ENCODE peak calls at places on chromosome 21, in eight cellular contexts. One of them, this sample, is unnamed. For H3K27me3, the result is how much of the 10 kb centered on the place peaks cover.

GRCh38 chr21:26170471-26171309 is at the start of gene APP:
- DNase-seq in ascending aorta: peak
- DNase-seq in brain microvascular endothelial cell: peak
- DNase-seq in kidney epithelial cell: no peak
- DNase-seq in cardiac muscle cell: peak
- DNase-seq in psoas muscle: peak
- DNase-seq in keratinocyte: no peak
- DNase-seq in colonic mucosa: peak
- DNase-seq in this sample: no peak

GRCh38 chr21:46295996-46296752 is 10.0 kb downstream of the YBEY start:
- DNase-seq in cardiac muscle cell: peak
- DNase-seq in kidney epithelial cell: no peak
- DNase-seq in ascending aorta: no peak
- DNase-seq in colonic mucosa: peak
- DNase-seq in brain microvascular endothelial cell: peak
- DNase-seq in psoas muscle: peak
- DNase-seq in keratinocyte: no peak
- DNase-seq in this sample: no peak

GRCh38 chr21:26117324-26117971 is 53.1 kb downstream of the APP start:
- DNase-seq in psoas muscle: no peak
- DNase-seq in keratinocyte: no peak
- DNase-seq in ascending aorta: no peak
- DNase-seq in kidney epithelial cell: no peak
- DNase-seq in colonic mucosa: no peak
- DNase-seq in cardiac muscle cell: no peak
- DNase-seq in brain microvascular endothelial cell: no peak
- DNase-seq in this sample: no peak

GRCh38 chr21:20292280-20292679 is 705.9 kb upstream of the NCAM2 start:
- DNase-seq in psoas muscle: no peak
- DNase-seq in keratinocyte: no peak
- DNase-seq in ascending aorta: no peak
- DNase-seq in colonic mucosa: no peak
- DNase-seq in cardiac muscle cell: no peak
- DNase-seq in kidney epithelial cell: no peak
- DNase-seq in brain microvascular endothelial cell: no peak
- DNase-seq in this sample: no peak

GRCh38 chr21:8989883-8990325 is 1531.5 kb upstream of the TPTE start:
- DNase-seq in ascending aorta: no peak
- DNase-seq in psoas muscle: no peak
- DNase-seq in brain microvascular endothelial cell: no peak
- DNase-seq in colonic mucosa: no peak
- DNase-seq in keratinocyte: no peak
- DNase-seq in kidney epithelial cell: no peak
- DNase-seq in cardiac muscle cell: no peak
- DNase-seq in this sample: peak

GRCh38 chr21:29297483-29298347 is 1.0 kb upstream of the BACH1 start:
- DNase-seq in psoas muscle: peak
- DNase-seq in brain microvascular endothelial cell: no peak
- DNase-seq in ascending aorta: no peak
- DNase-seq in keratinocyte: no peak
- DNase-seq in kidney epithelial cell: no peak
- DNase-seq in cardiac muscle cell: no peak
- DNase-seq in colonic mucosa: no peak
- DNase-seq in this sample: no peak

GRCh38 chr21:27213328-27213727 is 246.4 kb upstream of the ADAMTS5 start:
- DNase-seq in psoas muscle: no peak
- DNase-seq in keratinocyte: no peak
- DNase-seq in kidney epithelial cell: no peak
- DNase-seq in brain microvascular endothelial cell: peak
- DNase-seq in colonic mucosa: no peak
- DNase-seq in ascending aorta: no peak
- DNase-seq in cardiac muscle cell: peak
- DNase-seq in this sample: peak

GRCh38 chr21:42300956-42301355 is 14.3 kb downstream of the TFF3 start:
- DNase-seq in brain microvascular endothelial cell: no peak
- DNase-seq in colonic mucosa: no peak
- DNase-seq in kidney epithelial cell: no peak
- DNase-seq in keratinocyte: no peak
- DNase-seq in cardiac muscle cell: no peak
- DNase-seq in ascending aorta: no peak
- DNase-seq in psoas muscle: no peak
- DNase-seq in this sample: no peak

GRCh38 chr21:42992943-42993712 is 18.8 kb downstream of the PKNOX1 start:
- DNase-seq in colonic mucosa: no peak
- DNase-seq in kidney epithelial cell: no peak
- DNase-seq in ascending aorta: no peak
- DNase-seq in keratinocyte: no peak
- DNase-seq in brain microvascular endothelial cell: no peak
- DNase-seq in psoas muscle: no peak
- DNase-seq in cardiac muscle cell: peak
- DNase-seq in this sample: no peak

GRCh38 chr21:35627462-35627861 is 432.9 kb downstream of the SETD4 start:
- DNase-seq in brain microvascular endothelial cell: no peak
- DNase-seq in psoas muscle: no peak
- DNase-seq in keratinocyte: no peak
- DNase-seq in ascending aorta: no peak
- DNase-seq in kidney epithelial cell: no peak
- DNase-seq in colonic mucosa: no peak
- DNase-seq in cardiac muscle cell: no peak
- DNase-seq in this sample: no peak

GRCh38 chr21:42311816-42312625 is 3.2 kb downstream of the TFF3 start:
- DNase-seq in brain microvascular endothelial cell: no peak
- DNase-seq in keratinocyte: no peak
- DNase-seq in ascending aorta: no peak
- DNase-seq in kidney epithelial cell: no peak
- DNase-seq in psoas muscle: no peak
- DNase-seq in cardiac muscle cell: no peak
- DNase-seq in colonic mucosa: peak
- DNase-seq in this sample: no peak

GRCh38 chr21:43734830-43735229 is 15.9 kb downstream of the PDXK start:
- DNase-seq in colonic mucosa: no peak
- DNase-seq in keratinocyte: no peak
- DNase-seq in cardiac muscle cell: peak
- DNase-seq in psoas muscle: peak
- DNase-seq in ascending aorta: no peak
- DNase-seq in kidney epithelial cell: no peak
- DNase-seq in brain microvascular endothelial cell: no peak
- DNase-seq in this sample: no peak

GRCh38 chr21:15090390-15090789 is 25.6 kb upstream of the NRIP1 start:
- DNase-seq in kidney epithelial cell: no peak
- DNase-seq in cardiac muscle cell: no peak
- DNase-seq in brain microvascular endothelial cell: no peak
- DNase-seq in keratinocyte: no peak
- DNase-seq in ascending aorta: no peak
- DNase-seq in psoas muscle: no peak
- DNase-seq in colonic mucosa: no peak
- DNase-seq in this sample: no peak

GRCh38 chr21:45034556-45035476 is 39.6 kb upstream of the ADARB1 start:
- DNase-seq in colonic mucosa: no peak
- DNase-seq in brain microvascular endothelial cell: no peak
- DNase-seq in ascending aorta: peak
- DNase-seq in kidney epithelial cell: no peak
- DNase-seq in cardiac muscle cell: no peak
- DNase-seq in keratinocyte: no peak
- DNase-seq in psoas muscle: no peak
- DNase-seq in this sample: no peak

GRCh38 chr21:45036630-45037029 is 37.8 kb upstream of the ADARB1 start:
- DNase-seq in psoas muscle: no peak
- DNase-seq in colonic mucosa: no peak
- DNase-seq in cardiac muscle cell: no peak
- DNase-seq in kidney epithelial cell: no peak
- DNase-seq in brain microvascular endothelial cell: no peak
- DNase-seq in ascending aorta: no peak
- DNase-seq in keratinocyte: no peak
- DNase-seq in this sample: no peak

GRCh38 chr21:45033791-45034555 is 40.4 kb upstream of the ADARB1 start:
- DNase-seq in kidney epithelial cell: no peak
- DNase-seq in colonic mucosa: no peak
- DNase-seq in cardiac muscle cell: peak
- DNase-seq in keratinocyte: peak
- DNase-seq in brain microvascular endothelial cell: peak
- DNase-seq in ascending aorta: peak
- DNase-seq in psoas muscle: peak
- DNase-seq in this sample: peak

GRCh38 chr21:45032977-45033705 is 41.2 kb upstream of the ADARB1 start:
- DNase-seq in brain microvascular endothelial cell: no peak
- DNase-seq in ascending aorta: peak
- DNase-seq in kidney epithelial cell: no peak
- DNase-seq in keratinocyte: no peak
- DNase-seq in psoas muscle: no peak
- DNase-seq in colonic mucosa: no peak
- DNase-seq in cardiac muscle cell: peak
- DNase-seq in this sample: no peak

DNA sequence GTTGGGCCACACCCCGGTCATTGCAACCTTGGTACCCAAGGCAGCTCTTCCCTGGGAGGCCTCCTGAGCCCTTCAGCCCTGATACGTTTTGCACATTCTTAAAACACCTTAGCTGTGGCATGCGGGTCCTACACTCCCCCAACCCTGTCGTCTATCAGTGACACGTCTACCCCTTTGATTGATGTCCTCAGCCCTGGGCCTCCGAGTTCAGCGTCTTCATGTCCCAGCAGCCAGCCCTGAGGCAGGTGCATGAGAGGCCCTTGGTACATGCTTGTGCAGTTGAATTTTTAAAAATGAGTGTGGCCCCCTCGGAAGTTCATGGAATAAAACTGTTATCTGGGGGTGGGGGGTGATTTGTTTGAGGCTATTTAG is 38.9 kb upstream of the ADARB1 start:
- DNase-seq in brain microvascular endothelial cell: no peak
- DNase-seq in keratinocyte: no peak
- DNase-seq in colonic mucosa: no peak
- DNase-seq in kidney epithelial cell: no peak
- DNase-seq in ascending aorta: no peak
- DNase-seq in cardiac muscle cell: no peak
- DNase-seq in psoas muscle: no peak
- DNase-seq in this sample: no peak
- H3K4me3 ChIP-seq in brain microvascular endothelial cell: no peak
- H3K4me3 ChIP-seq in keratinocyte: no peak
- H3K4me3 ChIP-seq in colonic mucosa: no peak
- H3K4me3 ChIP-seq in kidney epithelial cell: no peak
- H3K4me3 ChIP-seq in ascending aorta: no peak
- H3K4me3 ChIP-seq in cardiac muscle cell: no peak
- H3K4me3 ChIP-seq in psoas muscle: no peak
- H3K4me3 ChIP-seq in this sample: no peak

DNA sequence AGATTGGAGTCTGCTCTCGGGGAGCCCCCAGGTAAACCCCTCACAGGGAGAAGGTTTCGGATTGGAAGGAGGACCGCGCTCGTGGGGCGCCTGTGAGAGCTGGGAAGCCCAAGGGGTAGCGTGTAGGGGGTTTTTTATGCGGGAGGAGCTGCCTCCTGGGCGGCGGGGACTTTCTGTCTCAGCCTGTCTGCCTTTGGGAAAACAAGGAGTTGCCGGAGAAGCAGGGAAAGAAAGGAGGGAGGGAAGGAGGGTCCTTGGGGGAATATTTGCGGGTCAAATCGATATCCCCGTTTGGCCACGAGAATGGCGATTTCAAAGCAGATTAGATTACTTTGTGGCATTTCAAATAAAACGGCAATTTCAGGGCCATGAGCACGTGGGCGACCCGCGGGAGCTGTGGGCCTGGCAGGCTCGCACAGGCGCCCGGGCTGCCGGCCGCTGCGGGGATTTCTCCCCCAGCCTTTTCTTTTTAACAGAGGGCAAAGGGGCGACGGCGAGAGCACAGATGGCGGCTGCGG is 9.7 kb downstream of the SIM2 start:
- DNase-seq in psoas muscle: no peak
- DNase-seq in kidney epithelial cell: no peak
- DNase-seq in cardiac muscle cell: no peak
- DNase-seq in brain microvascular endothelial cell: no peak
- DNase-seq in keratinocyte: no peak
- DNase-seq in colonic mucosa: no peak
- DNase-seq in ascending aorta: no peak
- DNase-seq in this sample: no peak
- H3K27me3 ChIP-seq in psoas muscle: half or more
- H3K27me3 ChIP-seq in kidney epithelial cell: half or more
- H3K27me3 ChIP-seq in cardiac muscle cell: half or more
- H3K27me3 ChIP-seq in brain microvascular endothelial cell: half or more
- H3K27me3 ChIP-seq in keratinocyte: half or more
- H3K27me3 ChIP-seq in colonic mucosa: half or more
- H3K27me3 ChIP-seq in ascending aorta: half or more
- H3K27me3 ChIP-seq in this sample: half or more

DNA sequence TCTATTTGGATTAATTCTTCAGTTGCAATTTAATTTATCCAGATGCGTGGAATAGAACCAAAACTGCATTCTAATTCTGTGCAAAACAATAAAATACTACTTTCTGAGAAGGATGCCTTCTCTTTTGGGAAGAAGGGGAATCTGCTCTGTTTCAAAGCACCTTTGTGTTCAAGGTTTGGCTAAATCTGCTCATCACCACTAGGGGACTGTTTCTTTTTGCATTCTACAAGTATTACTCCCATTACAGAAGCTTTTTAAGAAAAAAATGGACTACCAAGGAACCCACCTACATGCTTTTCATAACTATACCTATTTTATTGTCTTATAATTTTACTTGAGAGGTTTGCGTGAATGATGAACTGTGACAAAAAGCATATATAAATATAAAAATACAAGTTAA is 18.2 kb downstream of the MRPS6 start:
- DNase-seq in keratinocyte: no peak
- DNase-seq in ascending aorta: no peak
- DNase-seq in psoas muscle: no peak
- DNase-seq in brain microvascular endothelial cell: no peak
- DNase-seq in colonic mucosa: no peak
- DNase-seq in cardiac muscle cell: peak
- DNase-seq in kidney epithelial cell: no peak
- DNase-seq in this sample: no peak
- TF ChIP-seq CTCF in keratinocyte: peak
- TF ChIP-seq CTCF in ascending aorta: no peak
- TF ChIP-seq CTCF in psoas muscle: peak
- TF ChIP-seq CTCF in brain microvascular endothelial cell: peak
- TF ChIP-seq CTCF in colonic mucosa: no peak
- TF ChIP-seq CTCF in cardiac muscle cell: peak
- TF ChIP-seq CTCF in kidney epithelial cell: peak
- TF ChIP-seq CTCF in this sample: peak

DNA sequence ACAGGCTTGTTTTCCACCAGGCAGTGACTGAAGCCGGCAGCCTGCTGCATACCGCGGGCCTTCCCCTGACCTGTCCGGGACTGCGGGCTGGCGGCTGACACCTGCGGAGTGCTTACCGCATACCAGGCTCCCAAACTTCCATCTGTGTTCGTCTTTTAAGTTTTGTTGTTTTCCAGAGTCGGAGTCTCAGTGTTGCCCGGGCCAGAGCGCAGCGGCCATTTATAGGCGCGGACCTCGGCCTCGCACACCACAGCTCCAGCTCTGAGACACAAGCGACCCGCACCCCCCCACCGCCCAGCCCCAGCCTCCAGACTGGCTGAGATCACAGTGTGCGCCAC is 1.4 kb upstream of the ADARB1 start:
- DNase-seq in brain microvascular endothelial cell: no peak
- DNase-seq in psoas muscle: no peak
- DNase-seq in ascending aorta: no peak
- DNase-seq in cardiac muscle cell: no peak
- DNase-seq in kidney epithelial cell: no peak
- DNase-seq in colonic mucosa: no peak
- DNase-seq in keratinocyte: no peak
- DNase-seq in this sample: no peak
- H3K4me3 ChIP-seq in brain microvascular endothelial cell: no peak
- H3K4me3 ChIP-seq in psoas muscle: peak
- H3K4me3 ChIP-seq in ascending aorta: no peak
- H3K4me3 ChIP-seq in cardiac muscle cell: no peak
- H3K4me3 ChIP-seq in kidney epithelial cell: no peak
- H3K4me3 ChIP-seq in colonic mucosa: no peak
- H3K4me3 ChIP-seq in keratinocyte: no peak
- H3K4me3 ChIP-seq in this sample: no peak

This sample was measured in bronchial epithelial cell.